ENCODE peak calls at places on chromosomes 6 and 20, in eight cellular contexts. One of them, this sample, is unnamed.

GRCh38 chr6:133740218-133740617 is 148.7 kb upstream of the TCF21 start:
- DNase-seq in CD8-positive, alpha-beta T cell: no peak
- DNase-seq in Calu3: no peak
- DNase-seq in GM06990: no peak
- DNase-seq in choroid plexus epithelial cell: no peak
- DNase-seq in psoas muscle: no peak
- DNase-seq in nephron progenitor cell: no peak
- DNase-seq in BJ: no peak
- DNase-seq in this sample: no peak

GRCh38 chr6:27130668-27131428 is 116.7 kb upstream of the PRSS16 start:
- DNase-seq in choroid plexus epithelial cell: no peak
- DNase-seq in GM06990: no peak
- DNase-seq in psoas muscle: no peak
- DNase-seq in Calu3: no peak
- DNase-seq in BJ: no peak
- DNase-seq in CD8-positive, alpha-beta T cell: no peak
- DNase-seq in nephron progenitor cell: no peak
- DNase-seq in this sample: no peak

GRCh38 chr20:54545959-54546358 is 70.6 kb downstream of the DOK5 start:
- DNase-seq in GM06990: no peak
- DNase-seq in CD8-positive, alpha-beta T cell: no peak
- DNase-seq in nephron progenitor cell: no peak
- DNase-seq in psoas muscle: no peak
- DNase-seq in BJ: no peak
- DNase-seq in choroid plexus epithelial cell: peak
- DNase-seq in Calu3: no peak
- DNase-seq in this sample: no peak

GRCh38 chr20:60030471-60030870 is 72.2 kb downstream of the CDH26 start:
- DNase-seq in nephron progenitor cell: no peak
- DNase-seq in GM06990: no peak
- DNase-seq in CD8-positive, alpha-beta T cell: no peak
- DNase-seq in choroid plexus epithelial cell: no peak
- DNase-seq in psoas muscle: no peak
- DNase-seq in Calu3: no peak
- DNase-seq in BJ: no peak
- DNase-seq in this sample: no peak

GRCh38 chr6:111173946-111174345 is 86.6 kb downstream of the SLC16A10 start:
- DNase-seq in Calu3: no peak
- DNase-seq in choroid plexus epithelial cell: no peak
- DNase-seq in nephron progenitor cell: no peak
- DNase-seq in psoas muscle: no peak
- DNase-seq in BJ: no peak
- DNase-seq in GM06990: no peak
- DNase-seq in CD8-positive, alpha-beta T cell: no peak
- DNase-seq in this sample: no peak

GRCh38 chr6:128882560-128882959 is 378 bp upstream of the LAMA2 start:
- DNase-seq in CD8-positive, alpha-beta T cell: no peak
- DNase-seq in GM06990: no peak
- DNase-seq in nephron progenitor cell: no peak
- DNase-seq in psoas muscle: no peak
- DNase-seq in BJ: no peak
- DNase-seq in Calu3: no peak
- DNase-seq in choroid plexus epithelial cell: peak
- DNase-seq in this sample: no peak

GRCh38 chr6:144406796-144407195 is 121.7 kb downstream of the UTRN start:
- DNase-seq in Calu3: no peak
- DNase-seq in CD8-positive, alpha-beta T cell: no peak
- DNase-seq in choroid plexus epithelial cell: no peak
- DNase-seq in BJ: no peak
- DNase-seq in GM06990: no peak
- DNase-seq in psoas muscle: no peak
- DNase-seq in nephron progenitor cell: no peak
- DNase-seq in this sample: no peak

GRCh38 chr20:33811763-33812672 is 870 bp downstream of the CHMP4B start:
- DNase-seq in psoas muscle: peak
- DNase-seq in nephron progenitor cell: no peak
- DNase-seq in GM06990: peak
- DNase-seq in choroid plexus epithelial cell: peak
- DNase-seq in Calu3: peak
- DNase-seq in BJ: peak
- DNase-seq in CD8-positive, alpha-beta T cell: peak
- DNase-seq in this sample: peak

GRCh38 chr6:106446983-106447382 is 86.5 kb downstream of the CRYBG1 start:
- DNase-seq in CD8-positive, alpha-beta T cell: no peak
- DNase-seq in choroid plexus epithelial cell: no peak
- DNase-seq in GM06990: no peak
- DNase-seq in Calu3: peak
- DNase-seq in nephron progenitor cell: no peak
- DNase-seq in psoas muscle: no peak
- DNase-seq in BJ: no peak
- DNase-seq in this sample: no peak

GRCh38 chr20:50815162-50815989 is 20.5 kb downstream of the BCAS4 start:
- DNase-seq in Calu3: peak
- DNase-seq in psoas muscle: no peak
- DNase-seq in nephron progenitor cell: no peak
- DNase-seq in CD8-positive, alpha-beta T cell: no peak
- DNase-seq in BJ: no peak
- DNase-seq in choroid plexus epithelial cell: peak
- DNase-seq in GM06990: no peak
- DNase-seq in this sample: no peak

GRCh38 chr6:47097092-47097945 is 55.2 kb upstream of the ADGRF1 start:
- DNase-seq in Calu3: peak
- DNase-seq in BJ: peak
- DNase-seq in psoas muscle: peak
- DNase-seq in GM06990: peak
- DNase-seq in CD8-positive, alpha-beta T cell: peak
- DNase-seq in choroid plexus epithelial cell: peak
- DNase-seq in nephron progenitor cell: peak
- DNase-seq in this sample: peak

GRCh38 chr20:56924976-56925695 is 296.0 kb downstream of the TFAP2C start:
- DNase-seq in psoas muscle: no peak
- DNase-seq in CD8-positive, alpha-beta T cell: no peak
- DNase-seq in choroid plexus epithelial cell: no peak
- DNase-seq in BJ: no peak
- DNase-seq in Calu3: no peak
- DNase-seq in nephron progenitor cell: peak
- DNase-seq in GM06990: no peak
- DNase-seq in this sample: no peak

DNA sequence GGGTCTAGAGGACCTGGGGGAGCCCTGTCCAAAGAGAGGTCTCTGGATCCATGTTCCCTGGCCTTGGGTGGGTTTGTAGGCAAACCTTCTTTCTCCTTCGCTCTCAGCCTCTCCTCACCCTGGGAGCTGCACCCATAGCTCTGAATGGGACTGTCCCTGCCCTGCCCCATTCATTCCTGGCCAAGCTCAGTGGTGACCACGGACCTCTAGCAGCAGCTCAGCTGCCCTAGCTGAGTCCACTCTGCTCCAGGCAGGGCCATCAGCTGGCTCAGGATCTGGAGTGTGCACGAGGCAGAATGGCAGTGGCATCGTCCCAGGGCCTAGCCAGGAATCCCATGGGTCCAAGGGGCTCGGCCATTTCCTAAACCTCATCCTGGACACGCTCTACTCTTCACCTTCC is 5.3 kb downstream of the ULBP3 start:
- DNase-seq in BJ: no peak
- DNase-seq in GM06990: no peak
- DNase-seq in CD8-positive, alpha-beta T cell: no peak
- DNase-seq in Calu3: no peak
- DNase-seq in psoas muscle: no peak
- DNase-seq in choroid plexus epithelial cell: no peak
- DNase-seq in nephron progenitor cell: no peak
- DNase-seq in this sample: no peak
- TF ChIP-seq CTCF in BJ: no peak
- TF ChIP-seq CTCF in GM06990: no peak
- TF ChIP-seq CTCF in CD8-positive, alpha-beta T cell: no peak
- TF ChIP-seq CTCF in Calu3: no peak
- TF ChIP-seq CTCF in psoas muscle: no peak
- TF ChIP-seq CTCF in choroid plexus epithelial cell: no peak
- TF ChIP-seq CTCF in nephron progenitor cell: no peak
- TF ChIP-seq CTCF in this sample: no peak

GRCh38 chr6:18308070-18308735 is 43.9 kb upstream of the DEK start:
- DNase-seq in choroid plexus epithelial cell: peak
- DNase-seq in Calu3: no peak
- DNase-seq in GM06990: no peak
- DNase-seq in CD8-positive, alpha-beta T cell: no peak
- DNase-seq in psoas muscle: no peak
- DNase-seq in BJ: peak
- DNase-seq in nephron progenitor cell: no peak
- DNase-seq in this sample: no peak

GRCh38 chr6:18307006-18307405 is 42.7 kb upstream of the DEK start:
- DNase-seq in psoas muscle: no peak
- DNase-seq in GM06990: no peak
- DNase-seq in CD8-positive, alpha-beta T cell: no peak
- DNase-seq in Calu3: no peak
- DNase-seq in nephron progenitor cell: no peak
- DNase-seq in BJ: peak
- DNase-seq in choroid plexus epithelial cell: peak
- DNase-seq in this sample: no peak

DNA sequence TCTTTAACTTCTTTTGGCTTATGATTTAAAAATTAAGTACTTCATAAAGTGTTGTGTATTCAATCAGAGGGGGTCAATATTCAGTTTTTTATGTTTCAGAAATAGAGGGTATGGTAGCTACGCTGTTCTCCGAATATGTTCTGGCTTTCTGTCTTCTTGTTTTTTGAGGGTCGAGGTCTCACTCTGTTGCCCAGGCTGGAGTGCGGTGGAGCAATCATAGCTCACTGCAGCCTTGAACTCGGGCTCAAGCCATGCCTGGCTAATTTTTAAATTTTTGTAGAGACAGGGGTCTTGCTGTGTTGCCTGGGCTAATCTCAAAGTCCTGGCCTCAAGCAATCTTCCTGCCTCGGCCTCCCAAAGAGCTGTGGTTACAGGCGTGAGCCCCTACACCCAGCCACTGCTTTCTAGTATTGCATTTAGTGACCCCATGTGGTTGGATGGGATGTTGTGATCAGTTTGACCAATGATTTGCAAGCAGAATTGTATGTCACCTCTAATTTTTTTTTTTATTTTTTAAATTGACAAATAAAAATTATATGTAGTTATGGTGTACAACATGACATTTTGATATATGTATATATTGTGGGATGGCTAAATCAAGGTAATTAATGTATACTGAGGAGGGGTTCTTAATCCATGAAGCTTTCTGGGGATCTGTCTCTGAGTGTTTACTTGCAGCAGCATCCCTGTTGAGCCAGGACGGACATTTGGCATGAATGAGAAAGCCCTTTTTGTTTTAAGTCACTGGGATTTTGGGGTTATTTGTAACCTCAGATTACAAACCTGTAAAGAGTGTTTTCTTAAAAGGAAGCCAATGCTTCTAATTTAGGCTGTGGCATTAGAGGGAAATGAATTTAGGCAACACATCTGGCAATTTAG is 38.5 kb upstream of the DEK start:
- DNase-seq in choroid plexus epithelial cell: peak
- DNase-seq in nephron progenitor cell: no peak
- DNase-seq in psoas muscle: no peak
- DNase-seq in GM06990: no peak
- DNase-seq in Calu3: no peak
- DNase-seq in CD8-positive, alpha-beta T cell: no peak
- DNase-seq in BJ: no peak
- DNase-seq in this sample: no peak
- TF ChIP-seq CTCF in choroid plexus epithelial cell: peak
- TF ChIP-seq CTCF in nephron progenitor cell: no peak
- TF ChIP-seq CTCF in psoas muscle: peak
- TF ChIP-seq CTCF in GM06990: peak
- TF ChIP-seq CTCF in Calu3: no peak
- TF ChIP-seq CTCF in CD8-positive, alpha-beta T cell: no peak
- TF ChIP-seq CTCF in BJ: no peak
- TF ChIP-seq CTCF in this sample: no peak

DNA sequence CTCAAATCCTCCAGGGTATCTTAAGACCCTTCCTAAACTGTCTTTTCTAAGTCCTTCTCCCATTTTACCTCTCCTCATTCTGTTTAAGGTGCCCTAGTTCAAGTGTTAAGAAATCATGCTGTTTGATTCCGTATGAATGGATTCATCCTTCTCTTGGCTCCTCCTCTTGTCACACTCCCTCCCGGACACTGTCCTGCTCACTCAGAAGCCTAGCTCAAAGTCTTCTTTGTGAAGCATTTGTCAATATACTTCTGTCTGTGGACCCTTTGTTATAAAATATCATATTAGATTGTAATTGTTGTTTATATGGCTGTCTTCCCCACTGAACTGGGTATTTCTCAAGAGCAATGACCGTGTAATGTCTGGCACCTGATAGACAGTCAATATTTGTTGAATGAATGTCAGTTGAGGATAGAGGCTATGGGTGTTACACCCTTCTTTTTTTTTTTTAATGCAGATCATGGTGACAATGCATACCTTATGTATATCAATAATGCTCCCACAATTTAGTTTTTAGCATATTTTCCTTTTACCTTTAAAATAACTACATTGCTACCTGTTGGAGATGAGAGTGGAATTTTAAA is 335.3 kb downstream of the SOX4 start:
- DNase-seq in Calu3: no peak
- DNase-seq in choroid plexus epithelial cell: no peak
- DNase-seq in CD8-positive, alpha-beta T cell: no peak
- DNase-seq in nephron progenitor cell: no peak
- DNase-seq in BJ: no peak
- DNase-seq in GM06990: no peak
- DNase-seq in psoas muscle: no peak
- DNase-seq in this sample: no peak
- TF ChIP-seq CTCF in Calu3: no peak
- TF ChIP-seq CTCF in choroid plexus epithelial cell: no peak
- TF ChIP-seq CTCF in CD8-positive, alpha-beta T cell: no peak
- TF ChIP-seq CTCF in nephron progenitor cell: no peak
- TF ChIP-seq CTCF in BJ: no peak
- TF ChIP-seq CTCF in GM06990: no peak
- TF ChIP-seq CTCF in psoas muscle: no peak
- TF ChIP-seq CTCF in this sample: no peak

GRCh38 chr6:30075987-30076311 is 380 bp upstream of the RNF39 start:
- DNase-seq in psoas muscle: no peak
- DNase-seq in GM06990: no peak
- DNase-seq in Calu3: peak
- DNase-seq in CD8-positive, alpha-beta T cell: no peak
- DNase-seq in BJ: no peak
- DNase-seq in choroid plexus epithelial cell: no peak
- DNase-seq in nephron progenitor cell: no peak
- DNase-seq in this sample: no peak

GRCh38 chr6:30074331-30075093 is 1.1 kb downstream of the RNF39 start:
- DNase-seq in GM06990: no peak
- DNase-seq in choroid plexus epithelial cell: no peak
- DNase-seq in psoas muscle: no peak
- DNase-seq in BJ: no peak
- DNase-seq in nephron progenitor cell: peak
- DNase-seq in Calu3: no peak
- DNase-seq in CD8-positive, alpha-beta T cell: no peak
- DNase-seq in this sample: no peak

GRCh38 chr6:30073489-30074240 is 1.9 kb downstream of the RNF39 start:
- DNase-seq in CD8-positive, alpha-beta T cell: no peak
- DNase-seq in GM06990: no peak
- DNase-seq in nephron progenitor cell: no peak
- DNase-seq in psoas muscle: no peak
- DNase-seq in Calu3: no peak
- DNase-seq in choroid plexus epithelial cell: no peak
- DNase-seq in BJ: no peak
- DNase-seq in this sample: no peak

GRCh38 chr6:30076333-30076732 is 764 bp upstream of the RNF39 start:
- DNase-seq in nephron progenitor cell: no peak
- DNase-seq in Calu3: no peak
- DNase-seq in psoas muscle: no peak
- DNase-seq in GM06990: no peak
- DNase-seq in CD8-positive, alpha-beta T cell: no peak
- DNase-seq in choroid plexus epithelial cell: no peak
- DNase-seq in BJ: no peak
- DNase-seq in this sample: no peak

GRCh38 chr6:30075094-30075986 is at the start of gene RNF39:
- DNase-seq in BJ: no peak
- DNase-seq in nephron progenitor cell: peak
- DNase-seq in GM06990: no peak
- DNase-seq in CD8-positive, alpha-beta T cell: no peak
- DNase-seq in psoas muscle: no peak
- DNase-seq in choroid plexus epithelial cell: no peak
- DNase-seq in Calu3: peak
- DNase-seq in this sample: no peak
- TF ChIP-seq CTCF in BJ: peak
- TF ChIP-seq CTCF in nephron progenitor cell: peak
- TF ChIP-seq CTCF in GM06990: peak
- TF ChIP-seq CTCF in CD8-positive, alpha-beta T cell: peak
- TF ChIP-seq CTCF in psoas muscle: peak
- TF ChIP-seq CTCF in choroid plexus epithelial cell: peak
- TF ChIP-seq CTCF in Calu3: peak
- TF ChIP-seq CTCF in this sample: peak

This sample was measured in CD14-positive monocyte.